ENCODE peak calls at places on chromosomes 1 and 21, in seven cellular contexts. R is mucosa of gallbladder, J is renal cortical epithelial cell, Z is hepatocyte, G is AG20443, L is iPS-NIHi11, X is HuH-7.5. H is an unnamed sample.

GRCh38 chr1:159171688-159172501 is 480 bp downstream of the CADM3 start:
- DNase-seq in R (no peak), J (no peak), Z (peak), G (peak), L (peak), X (no peak), H (no peak)

GRCh38 chr1:240341365-240342250 is 249.9 kb downstream of the FMN2 start:
- DNase-seq in R (no peak), J (no peak), Z (no peak), G (no peak), L (no peak), X (no peak), H (no peak)

GRCh38 chr1:111948209-111949131 is 41.0 kb downstream of the KCND3 start:
- DNase-seq in R (peak), J (peak), Z (peak), G (peak), L (peak), X (no peak), H (no peak)

GRCh38 chr1:206508956-206509355 is 1.6 kb downstream of the RASSF5 start:
- DNase-seq in R (peak), J (no peak), Z (peak), G (peak), L (no peak), X (no peak), H (no peak)

GRCh38 chr21:29078884-29079765 is 5.7 kb upstream of the CCT8 start:
- DNase-seq in R (peak), J (peak), Z (no peak), G (no peak), L (no peak), X (no peak), H (peak)

GRCh38 chr1:80384037-80384830 is 1377.7 kb upstream of the ADGRL4 start:
- DNase-seq in R (no peak), J (no peak), Z (no peak), G (no peak), L (no peak), X (no peak), H (no peak)

GRCh38 chr21:43965911-43966585 is 46.1 kb upstream of the TRAPPC10 start:
- DNase-seq in R (no peak), J (no peak), Z (no peak), G (no peak), L (no peak), X (no peak), H (no peak)

GRCh38 chr1:200658037-200658808 is 11.5 kb downstream of the DDX59 start:
- DNase-seq in R (no peak), J (no peak), Z (no peak), G (no peak), L (no peak), X (no peak), H (no peak)

GRCh38 chr1:58763214-58763613 is 20.6 kb downstream of the JUN start:
- DNase-seq in R (no peak), J (peak), Z (no peak), G (peak), L (no peak), X (no peak), H (peak)

GRCh38 chr1:21012937-21013336 is 163.8 kb downstream of the EIF4G3 start:
- DNase-seq in R (no peak), J (peak), Z (peak), G (peak), L (no peak), X (no peak), H (no peak)

GRCh38 chr1:119968068-119968492 is 71.8 kb upstream of the ADAM30 start:
- DNase-seq in R (peak), J (peak), Z (peak), G (peak), L (peak), X (peak), H (peak)

GRCh38 chr1:175479521-175480342 is 263.7 kb downstream of the TNR start:
- DNase-seq in R (no peak), J (no peak), Z (no peak), G (no peak), L (no peak), X (no peak), H (no peak)

GRCh38 chr1:191752342-191752741 is 405.9 kb upstream of the RGS18 start:
- DNase-seq in R (no peak), J (peak), Z (no peak), G (no peak), L (no peak), X (no peak), H (no peak)

GRCh38 chr21:44583800-44584147 is 3.4 kb upstream of the KRTAP10-5 start:
- DNase-seq in R (no peak), J (no peak), Z (no peak), G (no peak), L (no peak), X (no peak), H (no peak)

GRCh38 chr1:180953791-180954721 is 41.4 kb downstream of the KIAA1614 start:
- DNase-seq in R (peak), J (no peak), Z (no peak), G (peak), L (peak), X (peak), H (peak)

GRCh38 chr1:177824508-177824982 is 145.3 kb downstream of the SEC16B start:
- DNase-seq in R (no peak), J (no peak), Z (no peak), G (no peak), L (no peak), X (no peak), H (no peak)

GRCh38 chr1:209012443-209013196 is 570.9 kb upstream of the CAMK1G start:
- DNase-seq in R (no peak), J (no peak), Z (no peak), G (no peak), L (no peak), X (no peak), H (no peak)

GRCh38 chr21:15495965-15496364 is 233.8 kb upstream of the USP25 start:
- DNase-seq in R (no peak), J (peak), Z (no peak), G (no peak), L (no peak), X (no peak), H (no peak)

GRCh38 chr1:13451399-13451965 is 41.2 kb downstream of the PRAMEF20 start:
- DNase-seq in R (no peak), J (no peak), Z (no peak), G (no peak), L (no peak), X (no peak), H (no peak)

GRCh38 chr1:205532996-205533728 is 28.7 kb downstream of the CDK18 start:
- DNase-seq in R (no peak), J (no peak), Z (no peak), G (no peak), L (no peak), X (no peak), H (no peak)

GRCh38 chr1:49435291-49435690 is 588.5 kb downstream of the AGBL4 start:
- DNase-seq in R (no peak), J (peak), Z (no peak), G (no peak), L (no peak), X (no peak), H (no peak)

GRCh38 chr1:98496246-98496995 is 165.1 kb upstream of the SNX7 start:
- DNase-seq in R (no peak), J (peak), Z (no peak), G (peak), L (no peak), X (no peak), H (peak)

GRCh38 chr1:78687315-78687714 is 37.7 kb downstream of the IFI44 start:
- DNase-seq in R (no peak), J (no peak), Z (no peak), G (no peak), L (no peak), X (peak), H (no peak)

GRCh38 chr1:98557808-98558390 is 103.6 kb upstream of the SNX7 start:
- DNase-seq in R (no peak), J (no peak), Z (no peak), G (no peak), L (peak), X (no peak), H (no peak)

GRCh38 chr1:48817505-48818114 is 40.9 kb upstream of the BEND5 start:
- DNase-seq in R (peak), J (peak), Z (peak), G (peak), L (peak), X (peak), H (peak)

GRCh38 chr1:114251573-114251939 is 97.9 kb upstream of the SYT6 start:
- DNase-seq in R (no peak), J (no peak), Z (no peak), G (no peak), L (no peak), X (no peak), H (no peak)

GRCh38 chr1:178937770-178938169 is 66.9 kb upstream of the ANGPTL1 start:
- DNase-seq in R (no peak), J (no peak), Z (no peak), G (no peak), L (no peak), X (no peak), H (no peak)

GRCh38 chr1:40825430-40825778 is 36.8 kb downstream of the CITED4 start:
- DNase-seq in R (no peak), J (no peak), Z (no peak), G (no peak), L (peak), X (no peak), H (no peak)

GRCh38 chr1:107669996-107670395 is 295.0 kb downstream of the VAV3 start:
- DNase-seq in R (peak), J (peak), Z (no peak), G (peak), L (peak), X (no peak), H (peak)

GRCh38 chr1:224726783-224727182 is 110.7 kb downstream of the CNIH3 start:
- DNase-seq in R (no peak), J (peak), Z (peak), G (peak), L (no peak), X (no peak), H (peak)

GRCh38 chr1:113534130-113534817 is 144.0 kb downstream of the MAGI3 start:
- DNase-seq in R (no peak), J (peak), Z (peak), G (peak), L (no peak), X (no peak), H (no peak)

GRCh38 chr1:32255072-32256071 is 4.3 kb downstream of the LCK start:
- DNase-seq in R (no peak), J (no peak), Z (no peak), G (no peak), L (no peak), X (peak), H (no peak)

GRCh38 chr1:200857804-200858203 is 15.0 kb upstream of the GPR25 start:
- DNase-seq in R (no peak), J (no peak), Z (no peak), G (no peak), L (no peak), X (no peak), H (no peak)

GRCh38 chr1:246320286-246320685 is 186.8 kb downstream of the SMYD3 start:
- DNase-seq in R (no peak), J (no peak), Z (no peak), G (peak), L (no peak), X (no peak), H (no peak)

GRCh38 chr1:48405400-48405799 is 66.6 kb downstream of the SPATA6 start:
- DNase-seq in R (no peak), J (no peak), Z (no peak), G (no peak), L (no peak), X (no peak), H (no peak)

GRCh38 chr1:207941664-207942063 is 30.7 kb upstream of the CD34 start:
- DNase-seq in R (peak), J (no peak), Z (no peak), G (peak), L (no peak), X (no peak), H (no peak)

GRCh38 chr1:227895828-227896685 is 51.7 kb downstream of the WNT9A start:
- DNase-seq in R (no peak), J (no peak), Z (no peak), G (no peak), L (peak), X (no peak), H (no peak)

GRCh38 chr1:41695118-41695517 is 210.6 kb upstream of the EDN2 start:
- DNase-seq in R (peak), J (no peak), Z (no peak), G (no peak), L (no peak), X (no peak), H (no peak)